ENCODE peak calls at places on chromosomes 11 and 22, in six cellular contexts. W is nephron progenitor cell, K is stomach, S is B cell, J is adrenal gland, R is neural crest cell. O is an unnamed sample.

GRCh38 chr11:102776454-102776853 is 4.0 kb downstream of the MMP10 start:
- DNase-seq in W (no peak), K (no peak), S (no peak), J (no peak), R (no peak), O (no peak)

GRCh38 chr11:69292221-69292648 is 1.7 kb upstream of the MYEOV start:
- DNase-seq in W (peak), K (no peak), S (peak), J (no peak), R (peak), O (peak)

GRCh38 chr11:64536396-64536935 is 54.6 kb upstream of the SLC22A12 start:
- DNase-seq in W (no peak), K (no peak), S (no peak), J (no peak), R (no peak), O (no peak)

GRCh38 chr11:12245091-12245490 is 132.3 kb upstream of the PARVA start:
- DNase-seq in W (no peak), K (no peak), S (no peak), J (no peak), R (no peak), O (no peak)

GRCh38 chr11:47272706-47273105 is 2.8 kb downstream of the MADD start:
- DNase-seq in W (no peak), K (no peak), S (no peak), J (no peak), R (no peak), O (no peak)

GRCh38 chr11:34331736-34332135 is 26.1 kb downstream of the ABTB2 start:
- DNase-seq in W (no peak), K (no peak), S (no peak), J (no peak), R (no peak), O (no peak)

GRCh38 chr11:64035081-64035524 is 628 bp upstream of the FLRT1 start:
- DNase-seq in W (no peak), K (no peak), S (no peak), J (no peak), R (no peak), O (no peak)

GRCh38 chr11:56950510-56950909 is 38.2 kb upstream of the OR5AK2 start:
- DNase-seq in W (no peak), K (no peak), S (no peak), J (no peak), R (no peak), O (peak)

GRCh38 chr11:62545437-62546243 is 966 bp downstream of the AHNAK start:
- DNase-seq in W (peak), K (peak), S (peak), J (peak), R (no peak), O (peak)

GRCh38 chr11:106397787-106398355 is 320.4 kb downstream of the AASDHPPT start:
- DNase-seq in W (no peak), K (no peak), S (no peak), J (no peak), R (no peak), O (no peak)

GRCh38 chr11:3220101-3220500 is 1.5 kb upstream of the MRGPRG start:
- DNase-seq in W (no peak), K (no peak), S (no peak), J (no peak), R (no peak), O (no peak)

GRCh38 chr11:96012086-96012824 is 88.3 kb upstream of the MTMR2 start:
- DNase-seq in W (peak), K (no peak), S (peak), J (peak), R (peak), O (peak)

GRCh38 chr11:69102732-69103615 is 52.8 kb upstream of the SMIM38 start:
- DNase-seq in W (no peak), K (no peak), S (no peak), J (no peak), R (no peak), O (no peak)

GRCh38 chr11:117931971-117932370 is 2.8 kb upstream of the TMPRSS13 start:
- DNase-seq in W (no peak), K (no peak), S (no peak), J (peak), R (no peak), O (no peak)

GRCh38 chr11:120912504-120912903 is 111.4 kb upstream of the TBCEL start:
- DNase-seq in W (no peak), K (no peak), S (no peak), J (no peak), R (no peak), O (no peak)

GRCh38 chr11:127733552-127733951 is 733.0 kb upstream of the KIRREL3 start:
- DNase-seq in W (no peak), K (no peak), S (no peak), J (no peak), R (no peak), O (peak)

GRCh38 chr11:21412652-21413383 is 743.4 kb downstream of the NELL1 start:
- DNase-seq in W (no peak), K (no peak), S (no peak), J (no peak), R (no peak), O (no peak)

GRCh38 chr11:27313157-27313821 is 49.7 kb downstream of the CCDC34 start:
- DNase-seq in W (no peak), K (no peak), S (no peak), J (no peak), R (no peak), O (no peak)

GRCh38 chr11:9758676-9759518 is 95.0 kb downstream of the SWAP70 start:
- DNase-seq in W (peak), K (peak), S (peak), J (peak), R (peak), O (peak)
- TF ChIP-seq CTCF in W (no peak), K (no peak), S (no peak), J (no peak), R (no peak), O (no peak)

GRCh38 chr11:114197799-114198500 is 98.2 kb upstream of the NNMT start:
- DNase-seq in W (no peak), K (peak), S (no peak), J (peak), R (no peak), O (no peak)

GRCh38 chr11:114196994-114197702 is 99.1 kb upstream of the NNMT start:
- DNase-seq in W (no peak), K (no peak), S (peak), J (no peak), R (no peak), O (no peak)

GRCh38 chr11:114193730-114194674 is 102.2 kb upstream of the NNMT start:
- DNase-seq in W (no peak), K (no peak), S (no peak), J (peak), R (no peak), O (no peak)

GRCh38 chr11:114199051-114199450 is 97.1 kb upstream of the NNMT start:
- DNase-seq in W (no peak), K (no peak), S (no peak), J (no peak), R (no peak), O (no peak)

GRCh38 chr11:114195981-114196731 is 100.0 kb upstream of the NNMT start:
- DNase-seq in W (no peak), K (peak), S (no peak), J (peak), R (no peak), O (no peak)
- TF ChIP-seq CTCF in W (no peak), K (no peak), S (no peak), J (no peak), R (no peak), O (no peak)

DNA sequence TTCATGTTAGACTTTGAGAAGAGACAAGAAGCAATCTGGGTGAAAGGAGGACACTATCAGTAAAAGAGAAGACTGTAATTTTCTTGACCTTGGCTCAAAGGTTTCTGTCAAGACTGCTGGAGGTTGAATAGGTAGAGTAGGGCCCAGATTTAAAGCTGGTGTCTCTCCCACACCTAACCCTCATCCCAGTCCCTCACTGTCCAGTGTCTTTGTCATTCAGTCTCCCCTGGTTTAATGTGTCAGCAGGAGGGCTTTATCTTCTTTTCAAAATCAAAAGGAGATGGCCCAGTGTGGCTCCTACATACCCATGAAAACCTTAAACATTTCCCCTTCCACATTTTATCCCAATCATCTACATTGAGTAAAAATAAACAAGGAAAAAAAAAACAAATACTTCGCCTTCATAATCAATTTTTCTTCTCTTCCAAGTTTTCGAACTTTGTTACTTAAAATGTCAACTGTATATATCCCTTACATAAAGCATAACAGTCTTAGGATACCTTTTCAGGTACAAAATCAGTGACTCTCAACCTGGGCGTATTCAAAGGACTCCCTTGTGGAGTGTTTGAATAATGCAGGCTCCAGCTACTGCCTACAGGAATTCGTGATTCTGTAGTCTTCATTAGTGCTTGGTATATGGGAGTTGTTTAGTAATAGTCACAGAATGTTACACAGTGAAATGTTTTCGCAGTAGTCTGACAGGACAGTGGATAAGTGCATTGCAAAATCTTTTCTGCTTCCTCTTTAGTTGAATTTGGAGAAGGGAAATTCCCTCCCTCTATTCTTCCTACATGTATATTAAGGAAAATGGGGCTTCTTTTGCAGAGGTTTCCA is 87.2 kb downstream of the FAT3 start:
- DNase-seq in W (no peak), K (no peak), S (no peak), J (no peak), R (no peak), O (no peak)
- TF ChIP-seq CTCF in W (no peak), K (no peak), S (no peak), J (no peak), R (peak), O (no peak)

DNA sequence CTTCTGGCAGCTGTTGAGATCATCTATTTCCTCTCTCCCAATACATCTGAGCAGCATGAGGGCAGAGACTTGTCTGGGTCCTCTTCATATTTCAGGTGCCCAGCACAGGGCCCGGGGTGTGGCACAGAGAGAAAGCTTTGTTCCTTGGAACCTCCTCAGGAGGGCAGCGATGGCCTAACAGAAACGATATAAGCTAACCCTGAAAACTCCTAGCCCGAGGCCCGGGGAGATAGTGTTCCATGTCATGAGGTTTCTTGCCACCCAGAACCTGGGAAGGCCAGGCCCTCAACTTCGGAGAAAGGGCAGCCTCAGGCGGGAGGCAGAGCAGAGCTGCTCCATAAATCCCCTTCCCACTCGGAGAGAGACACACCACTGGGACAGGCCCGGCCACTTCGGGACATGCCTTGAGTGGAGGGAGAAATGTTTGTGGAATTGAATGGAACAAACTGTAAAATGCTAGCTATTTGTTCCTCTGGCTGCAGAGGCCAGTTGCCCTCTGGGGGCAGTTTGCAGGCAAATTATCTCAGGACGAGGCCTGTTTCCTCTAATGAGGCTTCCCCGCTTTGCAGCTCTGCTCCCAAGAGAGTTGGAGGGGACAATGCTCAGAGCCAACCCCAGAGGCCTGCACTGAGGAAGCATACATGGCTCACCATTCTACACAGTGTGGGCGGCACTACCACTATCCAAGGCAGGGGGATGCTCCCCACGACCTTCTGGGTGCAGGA is 11.6 kb downstream of the ARRB1 start:
- DNase-seq in W (no peak), K (no peak), S (no peak), J (peak), R (no peak), O (no peak)
- TF ChIP-seq CTCF in W (no peak), K (no peak), S (no peak), J (no peak), R (no peak), O (no peak)

GRCh38 chr22:44809456-44809855 is 57.1 kb downstream of the ARHGAP8 start:
- DNase-seq in W (no peak), K (no peak), S (no peak), J (no peak), R (no peak), O (no peak)

GRCh38 chr22:44807232-44807631 is 54.9 kb downstream of the ARHGAP8 start:
- DNase-seq in W (no peak), K (no peak), S (no peak), J (no peak), R (no peak), O (no peak)

GRCh38 chr22:44805663-44806062 is 53.3 kb downstream of the ARHGAP8 start:
- DNase-seq in W (no peak), K (no peak), S (no peak), J (no peak), R (no peak), O (no peak)

GRCh38 chr22:44811141-44811540 is 58.8 kb downstream of the ARHGAP8 start:
- DNase-seq in W (no peak), K (no peak), S (no peak), J (no peak), R (no peak), O (no peak)

GRCh38 chr22:44807915-44808690 is 55.7 kb downstream of the ARHGAP8 start:
- DNase-seq in W (peak), K (no peak), S (no peak), J (no peak), R (peak), O (peak)
- TF ChIP-seq CTCF in W (peak), K (no peak), S (no peak), J (no peak), R (peak), O (peak)

DNA sequence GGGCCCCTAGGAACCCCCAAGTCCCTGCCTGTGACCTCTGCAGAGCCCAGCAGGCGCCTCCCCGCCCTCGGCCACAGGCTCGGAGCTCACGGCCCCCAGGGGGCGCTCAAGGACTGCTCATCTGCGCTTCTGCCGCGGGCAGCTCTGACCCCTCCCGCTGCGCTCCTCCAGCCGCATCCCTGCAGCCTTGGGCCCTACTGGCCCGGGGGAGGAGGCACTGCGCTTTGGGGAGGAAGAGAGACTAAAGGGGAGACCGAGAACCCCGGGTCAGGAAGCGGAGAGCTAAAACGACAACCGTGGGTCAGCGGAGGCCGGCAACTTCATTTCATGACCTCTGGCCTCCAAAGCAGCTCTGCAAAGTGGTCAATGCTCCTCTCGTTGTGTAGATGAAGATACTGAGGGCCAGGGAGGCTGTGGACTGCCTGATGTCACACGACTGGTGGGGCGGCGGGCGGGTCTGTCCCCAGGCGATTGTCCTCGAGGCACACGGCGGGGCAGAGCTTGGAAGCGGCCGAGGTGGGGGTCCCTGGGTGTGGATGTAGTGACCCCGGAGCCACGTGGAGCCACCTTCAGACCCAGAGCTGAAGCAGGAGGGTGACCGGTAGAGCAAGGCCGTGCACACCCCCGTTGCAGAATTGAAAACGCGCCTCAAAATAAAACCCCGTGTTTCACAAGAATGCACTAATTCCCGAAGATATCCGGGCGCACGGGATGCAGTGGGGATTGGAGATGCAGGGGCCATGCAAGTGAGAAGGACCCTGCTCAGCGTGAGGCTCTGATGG is 2.7 kb upstream of the KRTAP5-6 start:
- DNase-seq in W (peak), K (peak), S (peak), J (peak), R (peak), O (peak)
- TF ChIP-seq CTCF in W (peak), K (peak), S (peak), J (peak), R (peak), O (peak)

GRCh38 chr11:58285483-58286040 is 17.5 kb upstream of the OR10W1 start:
- DNase-seq in W (no peak), K (no peak), S (no peak), J (no peak), R (no peak), O (no peak)

GRCh38 chr11:58292017-58292416 is 24.0 kb upstream of the OR10W1 start:
- DNase-seq in W (no peak), K (no peak), S (no peak), J (no peak), R (no peak), O (no peak)

GRCh38 chr11:58289266-58289665 is 21.2 kb upstream of the OR10W1 start:
- DNase-seq in W (no peak), K (no peak), S (no peak), J (no peak), R (no peak), O (no peak)

GRCh38 chr11:58286249-58286648 is 18.2 kb upstream of the OR10W1 start:
- DNase-seq in W (no peak), K (no peak), S (no peak), J (no peak), R (no peak), O (peak)
- TF ChIP-seq CTCF in W (peak), K (no peak), S (no peak), J (no peak), R (peak), O (no peak)

GRCh38 chr11:17352925-17353227 is 1.3 kb downstream of the NCR3LG1 start:
- DNase-seq in W (peak), K (peak), S (no peak), J (peak), R (no peak), O (peak)

GRCh38 chr11:17353228-17354021 is 1.8 kb downstream of the NCR3LG1 start:
- DNase-seq in W (peak), K (peak), S (peak), J (peak), R (peak), O (peak)

GRCh38 chr11:17350455-17351170 is 987 bp upstream of the NCR3LG1 start:
- DNase-seq in W (no peak), K (no peak), S (no peak), J (no peak), R (no peak), O (no peak)

GRCh38 chr11:17351171-17351509 is 460 bp upstream of the NCR3LG1 start:
- DNase-seq in W (no peak), K (no peak), S (no peak), J (no peak), R (no peak), O (no peak)

DNA sequence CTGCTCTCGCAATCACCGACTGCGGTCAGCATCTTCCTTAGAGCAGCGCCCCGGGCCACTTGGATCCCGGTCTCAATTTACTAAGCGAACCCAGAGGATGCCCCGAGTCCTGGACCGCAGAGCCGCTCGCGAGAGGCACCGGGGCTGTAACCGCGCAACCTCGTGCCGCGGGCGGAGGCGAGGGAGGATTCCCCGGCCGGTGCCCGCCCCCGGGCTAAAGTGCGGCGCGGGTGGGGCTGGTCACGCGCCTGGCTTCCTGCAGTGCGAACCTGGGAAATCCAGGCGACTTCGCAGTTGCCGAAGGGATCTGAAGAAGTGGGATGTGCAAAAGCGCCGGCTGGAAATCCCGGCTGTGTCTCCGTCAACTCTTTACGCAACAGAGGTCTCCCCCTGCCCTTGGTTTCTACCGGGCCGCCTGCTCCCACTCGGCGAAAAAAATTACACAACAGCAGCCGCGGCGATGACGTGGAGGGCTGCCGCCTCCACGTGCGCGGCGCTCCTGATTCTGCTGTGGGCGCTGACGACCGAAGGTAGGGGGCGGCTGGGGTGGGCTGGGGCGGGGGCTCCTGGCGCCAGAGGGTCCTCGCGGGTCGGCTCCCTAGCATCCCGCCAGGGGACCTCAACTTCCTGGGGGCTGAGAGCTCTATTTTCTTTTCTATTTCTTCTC is at the start of gene NCR3LG1:
- DNase-seq in W (peak), K (peak), S (no peak), J (peak), R (peak), O (peak)
- TF ChIP-seq CTCF in W (no peak), K (no peak), S (no peak), J (no peak), R (no peak), O (no peak)

GRCh38 chr11:133966924-133967598 is 10.3 kb upstream of the IGSF9B start:
- DNase-seq in W (peak), K (peak), S (no peak), J (peak), R (peak), O (peak)
- TF ChIP-seq CTCF in W (peak), K (peak), S (no peak), J (no peak), R (peak), O (peak)